ENCODE peak calls at places on chromosomes 12 and 14, in eight cellular contexts. Q, L, D, Y, I, W, E and K are unnamed samples.

GRCh38 chr14:58465425-58465824 is 37.9 kb downstream of the KIAA0586 start:
- DNase-seq in Y (peak), E (peak), L (no peak), Q (no peak), W (no peak), I (peak), D (no peak), K (no peak)

GRCh38 chr12:132154941-132155770 is 10.9 kb downstream of the NOC4L start:
- DNase-seq in E (no peak), Y (no peak), W (no peak), D (no peak), I (no peak), L (peak), Q (no peak), K (no peak)

GRCh38 chr14:23559010-23559920 is 3.2 kb downstream of the THTPA start:
- DNase-seq in E (no peak), W (peak), D (no peak), Q (peak), L (peak), I (no peak), Y (peak), K (peak)

GRCh38 chr14:89337912-89338311 is 79.1 kb downstream of the FOXN3 start:
- DNase-seq in W (no peak), Y (no peak), D (no peak), E (no peak), L (no peak), I (no peak), Q (no peak), K (no peak)

GRCh38 chr14:86787782-86788181 is 1205.2 kb downstream of the GALC start:
- DNase-seq in W (no peak), Q (no peak), E (no peak), Y (no peak), D (no peak), I (no peak), L (no peak), K (peak)

GRCh38 chr14:51458563-51458955 is 193.2 kb upstream of the FRMD6 start:
- DNase-seq in I (peak), Y (peak), E (peak), D (no peak), L (no peak), Q (no peak), W (peak), K (no peak)

GRCh38 chr12:104733717-104734175 is 224.3 kb downstream of the SLC41A2 start:
- DNase-seq in L (no peak), Y (no peak), Q (no peak), D (no peak), W (no peak), I (no peak), E (no peak), K (peak)

GRCh38 chr14:99333841-99334240 is 61.8 kb upstream of the BCL11B start:
- DNase-seq in Y (no peak), Q (no peak), E (no peak), W (no peak), I (no peak), L (no peak), D (no peak), K (no peak)

GRCh38 chr12:122080149-122081107 is 1.9 kb downstream of the MLXIP start:
- DNase-seq in I (peak), Y (peak), L (no peak), E (no peak), W (peak), D (no peak), Q (no peak), K (peak)

GRCh38 chr12:116370004-116370404 is 92.5 kb upstream of the MED13L start:
- DNase-seq in E (peak), Q (no peak), D (no peak), W (peak), Y (no peak), L (no peak), I (peak), K (no peak)

GRCh38 chr14:34713681-34714319 is 593 bp downstream of the CFL2 start:
- DNase-seq in D (no peak), W (peak), I (peak), L (no peak), Y (peak), E (peak), Q (peak), K (peak)

GRCh38 chr12:63826002-63826585 is 18.4 kb upstream of the SRGAP1 start:
- DNase-seq in Y (peak), D (no peak), I (peak), W (peak), Q (no peak), L (no peak), E (peak), K (no peak)

GRCh38 chr14:105161314-105161713 is 7.3 kb downstream of the JAG2 start:
- DNase-seq in I (no peak), Y (no peak), E (no peak), W (no peak), D (no peak), Q (no peak), L (no peak), K (no peak)

GRCh38 chr12:44667461-44667860 is 208.7 kb downstream of the NELL2 start:
- DNase-seq in W (no peak), E (no peak), I (no peak), L (no peak), Y (no peak), Q (no peak), D (no peak), K (no peak)

GRCh38 chr12:100827901-100828520 is 33.4 kb downstream of the ANO4 start:
- DNase-seq in L (no peak), D (no peak), Q (no peak), W (peak), E (no peak), Y (peak), I (peak), K (peak)

GRCh38 chr12:118063567-118064391 is 2.8 kb upstream of the WSB2 start:
- DNase-seq in E (no peak), D (no peak), I (no peak), L (no peak), Y (no peak), W (no peak), Q (no peak), K (no peak)

GRCh38 chr12:6632026-6632978 is 3.5 kb downstream of the LPAR5 start:
- DNase-seq in D (no peak), L (peak), I (no peak), E (no peak), W (no peak), Q (no peak), Y (peak), K (peak)

GRCh38 chr14:60510976-60511599 is 2.1 kb downstream of the SIX6 start:
- DNase-seq in E (no peak), I (no peak), D (no peak), Q (no peak), Y (no peak), L (no peak), W (no peak), K (no peak)

GRCh38 chr14:72094844-72095582 is 162.8 kb downstream of the RGS6 start:
- DNase-seq in Y (no peak), E (no peak), W (no peak), D (no peak), I (no peak), Q (no peak), L (no peak), K (no peak)